ENCODE peak calls at places on chromosomes 3 and 15, in five cellular contexts. D is activated CD8-positive, alpha-beta memory T cell treated with anti-CD3 and anti-CD28 coated beads for 1 hour; L is ecto neural progenitor cell; Q is central memory CD4-positive, alpha-beta T cell; P is stromal cell of bone marrow. J is an unnamed sample.
A peak's percentile ranks its signal among the peaks of the same experiment; 100 is the strongest.

GRCh38 chr3:131811481-131811880 is 223.3 kb downstream of the CPNE4 start:
- DNase-seq in D (no peak), L (no peak), Q (no peak), P (no peak), J (no peak)

GRCh38 chr3:184945886-184946625 is 134.1 kb downstream of the VPS8 start:
- DNase-seq in D (no peak), L (no peak), Q (no peak), P (no peak), J (no peak)

GRCh38 chr15:42084465-42085235 is 9.7 kb downstream of the PLA2G4D start:
- DNase-seq in D (no peak), L (peak; percentile 87), Q (peak; percentile 11), P (peak; percentile 31), J (peak; percentile 37)

GRCh38 chr3:110814170-110815007 is 257.2 kb upstream of the NECTIN3 start:
- DNase-seq in D (no peak), L (no peak), Q (no peak), P (peak; percentile 65), J (peak; percentile 98)

GRCh38 chr3:182238141-182238540 is 526.4 kb downstream of the SOX2 start:
- DNase-seq in D (no peak), L (peak; percentile 92), Q (no peak), P (no peak), J (no peak)

GRCh38 chr3:190566043-190566933 is 52.4 kb downstream of the IL1RAP start:
- DNase-seq in D (no peak), L (no peak), Q (no peak), P (peak; percentile 96), J (peak; percentile 100)

GRCh38 chr3:115580566-115580965 is 42.7 kb upstream of the GAP43 start:
- DNase-seq in D (no peak), L (no peak), Q (no peak), P (no peak), J (no peak)

GRCh38 chr3:107965141-107965540 is 125.7 kb downstream of the CD47 start:
- DNase-seq in D (no peak), L (no peak), Q (no peak), P (no peak), J (no peak)

GRCh38 chr3:16987141-16987540 is 102.4 kb downstream of the PLCL2 start:
- DNase-seq in D (no peak), L (no peak), Q (no peak), P (no peak), J (no peak)